ENCODE peak calls at places on chromosomes 6 and 20, in seven cellular contexts. One of them, this sample, is unnamed.

GRCh38 chr6:135195522-135195921 is 14.4 kb downstream of the MYB start:
- DNase-seq in fibroblast of pulmonary artery: no peak
- DNase-seq in CD4-positive, alpha-beta T cell: no peak
- DNase-seq in Calu3: no peak
- DNase-seq in heart left ventricle: no peak
- DNase-seq in A549: no peak
- DNase-seq in AG04450: no peak
- DNase-seq in this sample: no peak

GRCh38 chr6:36927691-36928546 is 26.6 kb upstream of the PI16 start:
- DNase-seq in fibroblast of pulmonary artery: no peak
- DNase-seq in CD4-positive, alpha-beta T cell: no peak
- DNase-seq in Calu3: no peak
- DNase-seq in heart left ventricle: no peak
- DNase-seq in A549: no peak
- DNase-seq in AG04450: no peak
- DNase-seq in this sample: no peak

GRCh38 chr6:52109073-52109635 is 21.7 kb upstream of the PKHD1 start:
- DNase-seq in fibroblast of pulmonary artery: no peak
- DNase-seq in CD4-positive, alpha-beta T cell: no peak
- DNase-seq in Calu3: no peak
- DNase-seq in heart left ventricle: no peak
- DNase-seq in A549: no peak
- DNase-seq in AG04450: no peak
- DNase-seq in this sample: no peak

GRCh38 chr20:38220587-38220986 is 39.9 kb downstream of the KIAA1755 start:
- DNase-seq in fibroblast of pulmonary artery: no peak
- DNase-seq in CD4-positive, alpha-beta T cell: no peak
- DNase-seq in Calu3: no peak
- DNase-seq in heart left ventricle: no peak
- DNase-seq in A549: no peak
- DNase-seq in AG04450: no peak
- DNase-seq in this sample: peak; percentile 12

GRCh38 chr20:46701986-46702385 is 7.5 kb upstream of the SLC2A10 start:
- DNase-seq in fibroblast of pulmonary artery: no peak
- DNase-seq in CD4-positive, alpha-beta T cell: no peak
- DNase-seq in Calu3: no peak
- DNase-seq in heart left ventricle: no peak
- DNase-seq in A549: no peak
- DNase-seq in AG04450: no peak
- DNase-seq in this sample: no peak

GRCh38 chr6:107716688-107717089 is 107.4 kb downstream of the SCML4 start:
- DNase-seq in fibroblast of pulmonary artery: peak; percentile 27
- DNase-seq in CD4-positive, alpha-beta T cell: peak; percentile 84
- DNase-seq in Calu3: peak; percentile 24
- DNase-seq in heart left ventricle: no peak
- DNase-seq in A549: peak; percentile 62
- DNase-seq in AG04450: no peak
- DNase-seq in this sample: peak; percentile 31

GRCh38 chr20:38338849-38339520 is 7.3 kb upstream of the LBP start:
- DNase-seq in fibroblast of pulmonary artery: peak; percentile 39
- DNase-seq in CD4-positive, alpha-beta T cell: no peak
- DNase-seq in Calu3: peak; percentile 57
- DNase-seq in heart left ventricle: no peak
- DNase-seq in A549: no peak
- DNase-seq in AG04450: no peak
- DNase-seq in this sample: no peak

GRCh38 chr20:64079273-64080012 is at the start of gene RGS19:
- DNase-seq in fibroblast of pulmonary artery: peak; percentile 67
- DNase-seq in CD4-positive, alpha-beta T cell: peak; percentile 67
- DNase-seq in Calu3: peak; percentile 86
- DNase-seq in heart left ventricle: peak; percentile 92
- DNase-seq in A549: peak; percentile 72
- DNase-seq in AG04450: no peak
- DNase-seq in this sample: peak; percentile 95

GRCh38 chr6:158662607-158663464 is 13.0 kb downstream of the SYTL3 start:
- DNase-seq in fibroblast of pulmonary artery: no peak
- DNase-seq in CD4-positive, alpha-beta T cell: peak; percentile 38
- DNase-seq in Calu3: no peak
- DNase-seq in heart left ventricle: no peak
- DNase-seq in A549: no peak
- DNase-seq in AG04450: no peak
- DNase-seq in this sample: no peak

GRCh38 chr6:125812394-125813231 is 21.9 kb downstream of the NCOA7 start:
- DNase-seq in fibroblast of pulmonary artery: peak; percentile 98
- DNase-seq in CD4-positive, alpha-beta T cell: no peak
- DNase-seq in Calu3: no peak
- DNase-seq in heart left ventricle: no peak
- DNase-seq in A549: peak; percentile 56
- DNase-seq in AG04450: peak; percentile 89
- DNase-seq in this sample: no peak

GRCh38 chr6:146543940-146544661 is 468 bp downstream of the RAB32 start:
- DNase-seq in fibroblast of pulmonary artery: peak; percentile 53
- DNase-seq in CD4-positive, alpha-beta T cell: no peak
- DNase-seq in Calu3: no peak
- DNase-seq in heart left ventricle: peak; percentile 78
- DNase-seq in A549: peak; percentile 54
- DNase-seq in AG04450: no peak
- DNase-seq in this sample: no peak

GRCh38 chr20:50278684-50279531 is 88.3 kb downstream of the CEBPB start:
- DNase-seq in fibroblast of pulmonary artery: peak; percentile 14
- DNase-seq in CD4-positive, alpha-beta T cell: no peak
- DNase-seq in Calu3: peak; percentile 88
- DNase-seq in heart left ventricle: peak; percentile 88
- DNase-seq in A549: peak; percentile 77
- DNase-seq in AG04450: no peak
- DNase-seq in this sample: no peak

GRCh38 chr6:63516186-63516944 is 55.9 kb upstream of the LOC128125822 start:
- DNase-seq in fibroblast of pulmonary artery: peak; percentile 18
- DNase-seq in CD4-positive, alpha-beta T cell: no peak
- DNase-seq in Calu3: no peak
- DNase-seq in heart left ventricle: no peak
- DNase-seq in A549: peak; percentile 86
- DNase-seq in AG04450: no peak
- DNase-seq in this sample: no peak

GRCh38 chr6:6674872-6675271 is 86.4 kb downstream of the LY86 start:
- DNase-seq in fibroblast of pulmonary artery: no peak
- DNase-seq in CD4-positive, alpha-beta T cell: no peak
- DNase-seq in Calu3: no peak
- DNase-seq in heart left ventricle: no peak
- DNase-seq in A549: no peak
- DNase-seq in AG04450: no peak
- DNase-seq in this sample: no peak
- TF ChIP-seq CTCF in fibroblast of pulmonary artery: peak; percentile 38
- TF ChIP-seq CTCF in CD4-positive, alpha-beta T cell: no peak
- TF ChIP-seq CTCF in Calu3: no peak
- TF ChIP-seq CTCF in heart left ventricle: no peak
- TF ChIP-seq CTCF in A549: no peak
- TF ChIP-seq CTCF in AG04450: peak; percentile 30
- TF ChIP-seq CTCF in this sample: peak; percentile 4

GRCh38 chr6:2104524-2104880 is 140.9 kb downstream of the GMDS start:
- DNase-seq in fibroblast of pulmonary artery: no peak
- DNase-seq in CD4-positive, alpha-beta T cell: no peak
- DNase-seq in Calu3: no peak
- DNase-seq in heart left ventricle: no peak
- DNase-seq in A549: no peak
- DNase-seq in AG04450: no peak
- DNase-seq in this sample: no peak

GRCh38 chr6:2102966-2103365 is 142.4 kb downstream of the GMDS start:
- DNase-seq in fibroblast of pulmonary artery: no peak
- DNase-seq in CD4-positive, alpha-beta T cell: no peak
- DNase-seq in Calu3: no peak
- DNase-seq in heart left ventricle: no peak
- DNase-seq in A549: no peak
- DNase-seq in AG04450: no peak
- DNase-seq in this sample: no peak

GRCh38 chr6:2101213-2101612 is 144.2 kb downstream of the GMDS start:
- DNase-seq in fibroblast of pulmonary artery: no peak
- DNase-seq in CD4-positive, alpha-beta T cell: no peak
- DNase-seq in Calu3: no peak
- DNase-seq in heart left ventricle: no peak
- DNase-seq in A549: no peak
- DNase-seq in AG04450: no peak
- DNase-seq in this sample: no peak

GRCh38 chr6:2102316-2102883 is 143.0 kb downstream of the GMDS start:
- DNase-seq in fibroblast of pulmonary artery: peak; percentile 70
- DNase-seq in CD4-positive, alpha-beta T cell: no peak
- DNase-seq in Calu3: no peak
- DNase-seq in heart left ventricle: no peak
- DNase-seq in A549: no peak
- DNase-seq in AG04450: no peak
- DNase-seq in this sample: no peak

GRCh38 chr6:2103644-2104523 is 141.5 kb downstream of the GMDS start:
- DNase-seq in fibroblast of pulmonary artery: peak; percentile 75
- DNase-seq in CD4-positive, alpha-beta T cell: no peak
- DNase-seq in Calu3: no peak
- DNase-seq in heart left ventricle: no peak
- DNase-seq in A549: peak; percentile 59
- DNase-seq in AG04450: no peak
- DNase-seq in this sample: peak; percentile 36
- TF ChIP-seq CTCF in fibroblast of pulmonary artery: peak; percentile 63
- TF ChIP-seq CTCF in CD4-positive, alpha-beta T cell: peak; percentile 63
- TF ChIP-seq CTCF in Calu3: no peak
- TF ChIP-seq CTCF in heart left ventricle: peak; percentile 56
- TF ChIP-seq CTCF in A549: peak; percentile 58
- TF ChIP-seq CTCF in AG04450: peak; percentile 70
- TF ChIP-seq CTCF in this sample: peak; percentile 62

GRCh38 chr6:30760537-30760936 is 16.2 kb upstream of the IER3 start:
- DNase-seq in fibroblast of pulmonary artery: no peak
- DNase-seq in CD4-positive, alpha-beta T cell: no peak
- DNase-seq in Calu3: no peak
- DNase-seq in heart left ventricle: no peak
- DNase-seq in A549: no peak
- DNase-seq in AG04450: no peak
- DNase-seq in this sample: no peak
- TF ChIP-seq CTCF in fibroblast of pulmonary artery: no peak
- TF ChIP-seq CTCF in CD4-positive, alpha-beta T cell: no peak
- TF ChIP-seq CTCF in Calu3: no peak
- TF ChIP-seq CTCF in heart left ventricle: no peak
- TF ChIP-seq CTCF in A549: no peak
- TF ChIP-seq CTCF in AG04450: no peak
- TF ChIP-seq CTCF in this sample: no peak

GRCh38 chr6:17091122-17091521 is 10.7 kb upstream of the STMND1 start:
- DNase-seq in fibroblast of pulmonary artery: peak; percentile 33
- DNase-seq in CD4-positive, alpha-beta T cell: no peak
- DNase-seq in Calu3: no peak
- DNase-seq in heart left ventricle: no peak
- DNase-seq in A549: no peak
- DNase-seq in AG04450: no peak
- DNase-seq in this sample: no peak
- TF ChIP-seq CTCF in fibroblast of pulmonary artery: peak; percentile 53
- TF ChIP-seq CTCF in CD4-positive, alpha-beta T cell: no peak
- TF ChIP-seq CTCF in Calu3: no peak
- TF ChIP-seq CTCF in heart left ventricle: no peak
- TF ChIP-seq CTCF in A549: no peak
- TF ChIP-seq CTCF in AG04450: peak; percentile 73
- TF ChIP-seq CTCF in this sample: no peak

GRCh38 chr6:118650500-118651281 is 700 bp downstream of the CEP85L start:
- DNase-seq in fibroblast of pulmonary artery: peak; percentile 52
- DNase-seq in CD4-positive, alpha-beta T cell: peak; percentile 9
- DNase-seq in Calu3: peak; percentile 56
- DNase-seq in heart left ventricle: peak; percentile 79
- DNase-seq in A549: peak; percentile 35
- DNase-seq in AG04450: no peak
- DNase-seq in this sample: peak; percentile 57
- TF ChIP-seq CTCF in fibroblast of pulmonary artery: no peak
- TF ChIP-seq CTCF in CD4-positive, alpha-beta T cell: no peak
- TF ChIP-seq CTCF in Calu3: no peak
- TF ChIP-seq CTCF in heart left ventricle: peak; percentile 5
- TF ChIP-seq CTCF in A549: no peak
- TF ChIP-seq CTCF in AG04450: peak; percentile 22
- TF ChIP-seq CTCF in this sample: no peak